ENCODE peak calls at places on chromosomes 3 and 15, in four cellular contexts. X is upper lobe of right lung, M is HS-27A, P is cardiac fibroblast. T is an unnamed sample.

GRCh38 chr15:28881600-28881999 is 4.2 kb upstream of the APBA2 start:
- DNase-seq in X (no peak), M (no peak), P (no peak), T (no peak)

GRCh38 chr3:191362524-191363090 is 32.3 kb upstream of the UTS2B start:
- DNase-seq in X (no peak), M (no peak), P (no peak), T (no peak)

GRCh38 chr3:122356402-122356801 is 26.6 kb downstream of the MIX23 start:
- DNase-seq in X (peak), M (no peak), P (peak), T (peak)

GRCh38 chr3:85342915-85343314 is 384.1 kb downstream of the CADM2 start:
- DNase-seq in X (no peak), M (no peak), P (peak), T (peak)

GRCh38 chr3:126555795-126556636 is 2.7 kb downstream of the C3orf22 start:
- DNase-seq in X (peak), M (no peak), P (no peak), T (no peak)

GRCh38 chr3:23763040-23763477 is 42.7 kb upstream of the UBE2E1 start:
- DNase-seq in X (no peak), M (no peak), P (peak), T (no peak)

GRCh38 chr3:172221550-172221949 is 182.2 kb downstream of the FNDC3B start:
- DNase-seq in X (no peak), M (peak), P (peak), T (no peak)

GRCh38 chr3:16377196-16377595 is 112.2 kb downstream of the OXNAD1 start:
- DNase-seq in X (no peak), M (no peak), P (no peak), T (no peak)